ENCODE peak calls at places on chromosome 20, in five cellular contexts. One of them, this sample, is unnamed. For H3K9me3, the result is how much of the 10 kb centered on the place peaks cover.

GRCh38 chr20:43987531-43987930 is 72.9 kb downstream of the TOX2 start:
- DNase-seq in body of pancreas: no peak
- DNase-seq in OCI-LY7: no peak
- DNase-seq in adrenal gland: no peak
- DNase-seq in psoas muscle: no peak
- DNase-seq in this sample: no peak

GRCh38 chr20:19404836-19405235 is 192.4 kb downstream of the SLC24A3 start:
- DNase-seq in body of pancreas: no peak
- DNase-seq in OCI-LY7: no peak
- DNase-seq in adrenal gland: no peak
- DNase-seq in psoas muscle: no peak
- DNase-seq in this sample: no peak

GRCh38 chr20:57126481-57127092 is 139.9 kb downstream of the BMP7 start:
- DNase-seq in body of pancreas: no peak
- DNase-seq in OCI-LY7: peak
- DNase-seq in adrenal gland: no peak
- DNase-seq in psoas muscle: no peak
- DNase-seq in this sample: no peak

GRCh38 chr20:63538204-63539091 is 1.3 kb upstream of the PTK6 start:
- DNase-seq in body of pancreas: peak
- DNase-seq in OCI-LY7: peak
- DNase-seq in adrenal gland: no peak
- DNase-seq in psoas muscle: no peak
- DNase-seq in this sample: no peak

GRCh38 chr20:56573989-56574388 is 40.9 kb downstream of the FAM209B start:
- DNase-seq in body of pancreas: no peak
- DNase-seq in OCI-LY7: no peak
- DNase-seq in adrenal gland: no peak
- DNase-seq in psoas muscle: no peak
- DNase-seq in this sample: no peak

GRCh38 chr20:37408202-37408929 is 62.4 kb downstream of the SRC start:
- DNase-seq in body of pancreas: no peak
- DNase-seq in OCI-LY7: no peak
- DNase-seq in adrenal gland: no peak
- DNase-seq in psoas muscle: no peak
- DNase-seq in this sample: no peak

GRCh38 chr20:34364013-34364382 is 925 bp downstream of the ITCH start:
- DNase-seq in body of pancreas: no peak
- DNase-seq in OCI-LY7: peak
- DNase-seq in adrenal gland: peak
- DNase-seq in psoas muscle: no peak
- DNase-seq in this sample: peak

GRCh38 chr20:373171-373890 is 7.2 kb upstream of the TRIB3 start:
- DNase-seq in body of pancreas: no peak
- DNase-seq in OCI-LY7: no peak
- DNase-seq in adrenal gland: peak
- DNase-seq in psoas muscle: no peak
- DNase-seq in this sample: peak

GRCh38 chr20:57888591-57888990 is 178.8 kb upstream of the PMEPA1 start:
- DNase-seq in body of pancreas: no peak
- DNase-seq in OCI-LY7: no peak
- DNase-seq in adrenal gland: no peak
- DNase-seq in psoas muscle: no peak
- DNase-seq in this sample: no peak

GRCh38 chr20:38109657-38110524 is 55.2 kb downstream of the TGM2 start:
- DNase-seq in body of pancreas: no peak
- DNase-seq in OCI-LY7: no peak
- DNase-seq in adrenal gland: peak
- DNase-seq in psoas muscle: peak
- DNase-seq in this sample: peak

GRCh38 chr20:57806476-57806875 is 96.7 kb upstream of the PMEPA1 start:
- DNase-seq in body of pancreas: no peak
- DNase-seq in OCI-LY7: no peak
- DNase-seq in adrenal gland: no peak
- DNase-seq in psoas muscle: no peak
- DNase-seq in this sample: no peak

GRCh38 chr20:33415948-33416347 is 14.6 kb upstream of the CDK5RAP1 start:
- DNase-seq in body of pancreas: no peak
- DNase-seq in OCI-LY7: peak
- DNase-seq in adrenal gland: peak
- DNase-seq in psoas muscle: peak
- DNase-seq in this sample: peak

GRCh38 chr20:20230741-20231140 is 137.2 kb upstream of the INSM1 start:
- DNase-seq in body of pancreas: no peak
- DNase-seq in OCI-LY7: no peak
- DNase-seq in adrenal gland: no peak
- DNase-seq in psoas muscle: no peak
- DNase-seq in this sample: no peak

GRCh38 chr20:46523696-46524328 is 10.5 kb upstream of the ZNF334 start:
- DNase-seq in body of pancreas: no peak
- DNase-seq in OCI-LY7: no peak
- DNase-seq in adrenal gland: no peak
- DNase-seq in psoas muscle: no peak
- DNase-seq in this sample: peak

GRCh38 chr20:300345-300744 is 3.0 kb downstream of the ZCCHC3 start:
- DNase-seq in body of pancreas: no peak
- DNase-seq in OCI-LY7: peak
- DNase-seq in adrenal gland: no peak
- DNase-seq in psoas muscle: no peak
- DNase-seq in this sample: peak

GRCh38 chr20:11978496-11978895 is 60.8 kb downstream of the BTBD3 start:
- DNase-seq in body of pancreas: no peak
- DNase-seq in OCI-LY7: no peak
- DNase-seq in adrenal gland: no peak
- DNase-seq in psoas muscle: no peak
- DNase-seq in this sample: no peak

GRCh38 chr20:34232494-34233087 is 8.6 kb upstream of the ASIP start:
- DNase-seq in body of pancreas: no peak
- DNase-seq in OCI-LY7: no peak
- DNase-seq in adrenal gland: no peak
- DNase-seq in psoas muscle: no peak
- DNase-seq in this sample: no peak

GRCh38 chr20:47502801-47503239 is 1.1 kb downstream of the NCOA3 start:
- DNase-seq in body of pancreas: no peak
- DNase-seq in OCI-LY7: peak
- DNase-seq in adrenal gland: no peak
- DNase-seq in psoas muscle: no peak
- DNase-seq in this sample: peak

GRCh38 chr20:45097485-45098095 is 3.3 kb downstream of the KCNS1 start:
- DNase-seq in body of pancreas: peak
- DNase-seq in OCI-LY7: no peak
- DNase-seq in adrenal gland: no peak
- DNase-seq in psoas muscle: no peak
- DNase-seq in this sample: no peak

GRCh38 chr20:19205999-19206398 is 6.4 kb upstream of the SLC24A3 start:
- DNase-seq in body of pancreas: peak
- DNase-seq in OCI-LY7: peak
- DNase-seq in adrenal gland: peak
- DNase-seq in psoas muscle: peak
- DNase-seq in this sample: peak

GRCh38 chr20:4726710-4727391 is 5.1 kb downstream of the PRND start:
- DNase-seq in body of pancreas: no peak
- DNase-seq in OCI-LY7: peak
- DNase-seq in adrenal gland: peak
- DNase-seq in psoas muscle: no peak
- DNase-seq in this sample: peak

GRCh38 chr20:1619861-1620444 is at the start of gene SIRPB1:
- DNase-seq in body of pancreas: no peak
- DNase-seq in OCI-LY7: no peak
- DNase-seq in adrenal gland: no peak
- DNase-seq in psoas muscle: no peak
- DNase-seq in this sample: no peak

GRCh38 chr20:53978497-53978896 is 91.9 kb downstream of the BCAS1 start:
- DNase-seq in body of pancreas: no peak
- DNase-seq in OCI-LY7: no peak
- DNase-seq in adrenal gland: no peak
- DNase-seq in psoas muscle: no peak
- DNase-seq in this sample: no peak

GRCh38 chr20:47392015-47392720 is 35.7 kb upstream of the ZMYND8 start:
- DNase-seq in body of pancreas: no peak
- DNase-seq in OCI-LY7: peak
- DNase-seq in adrenal gland: peak
- DNase-seq in psoas muscle: no peak
- DNase-seq in this sample: no peak

GRCh38 chr20:31835977-31836852 is 9.2 kb downstream of the FOXS1 start:
- DNase-seq in body of pancreas: peak
- DNase-seq in OCI-LY7: no peak
- DNase-seq in adrenal gland: peak
- DNase-seq in psoas muscle: peak
- DNase-seq in this sample: peak

GRCh38 chr20:44720994-44721784 is 6.0 kb downstream of the CCN5 start:
- DNase-seq in body of pancreas: peak
- DNase-seq in OCI-LY7: no peak
- DNase-seq in adrenal gland: peak
- DNase-seq in psoas muscle: peak
- DNase-seq in this sample: no peak

GRCh38 chr20:8361008-8361652 is 229.1 kb downstream of the PLCB1 start:
- DNase-seq in body of pancreas: peak
- DNase-seq in OCI-LY7: peak
- DNase-seq in adrenal gland: peak
- DNase-seq in psoas muscle: no peak
- DNase-seq in this sample: no peak

GRCh38 chr20:58616411-58616810 is 34.7 kb upstream of the STX16 start:
- DNase-seq in body of pancreas: no peak
- DNase-seq in OCI-LY7: no peak
- DNase-seq in adrenal gland: no peak
- DNase-seq in psoas muscle: no peak
- DNase-seq in this sample: no peak

GRCh38 chr20:20362774-20363435 is 5.0 kb upstream of the INSM1 start:
- DNase-seq in body of pancreas: no peak
- DNase-seq in OCI-LY7: no peak
- DNase-seq in adrenal gland: no peak
- DNase-seq in psoas muscle: no peak
- DNase-seq in this sample: no peak

GRCh38 chr20:23335521-23335920 is 15.1 kb upstream of the NXT1 start:
- DNase-seq in body of pancreas: no peak
- DNase-seq in OCI-LY7: no peak
- DNase-seq in adrenal gland: no peak
- DNase-seq in psoas muscle: no peak
- DNase-seq in this sample: no peak

GRCh38 chr20:8756410-8756809 is 312.5 kb upstream of the PLCB4 start:
- DNase-seq in body of pancreas: no peak
- DNase-seq in OCI-LY7: no peak
- DNase-seq in adrenal gland: peak
- DNase-seq in psoas muscle: no peak
- DNase-seq in this sample: peak

GRCh38 chr20:31974975-31975481 is 7.1 kb downstream of the XKR7 start:
- DNase-seq in body of pancreas: no peak
- DNase-seq in OCI-LY7: no peak
- DNase-seq in adrenal gland: no peak
- DNase-seq in psoas muscle: no peak
- DNase-seq in this sample: no peak

GRCh38 chr20:13800728-13801134 is 15.9 kb downstream of the NDUFAF5 start:
- DNase-seq in body of pancreas: peak
- DNase-seq in OCI-LY7: no peak
- DNase-seq in adrenal gland: peak
- DNase-seq in psoas muscle: peak
- DNase-seq in this sample: peak

GRCh38 chr20:20466341-20466879 is 98.5 kb downstream of the INSM1 start:
- DNase-seq in body of pancreas: no peak
- DNase-seq in OCI-LY7: peak
- DNase-seq in adrenal gland: no peak
- DNase-seq in psoas muscle: no peak
- DNase-seq in this sample: no peak

GRCh38 chr20:23773579-23773978 is 22.8 kb upstream of the CST1 start:
- DNase-seq in body of pancreas: no peak
- DNase-seq in OCI-LY7: no peak
- DNase-seq in adrenal gland: no peak
- DNase-seq in psoas muscle: no peak
- DNase-seq in this sample: no peak

GRCh38 chr20:53736122-53736756 is 142.6 kb upstream of the ZNF217 start:
- DNase-seq in body of pancreas: peak
- DNase-seq in OCI-LY7: no peak
- DNase-seq in adrenal gland: no peak
- DNase-seq in psoas muscle: no peak
- DNase-seq in this sample: peak

GRCh38 chr20:48886189-48886588 is 35.3 kb upstream of the ARFGEF2 start:
- DNase-seq in body of pancreas: no peak
- DNase-seq in OCI-LY7: no peak
- DNase-seq in adrenal gland: no peak
- DNase-seq in psoas muscle: no peak
- DNase-seq in this sample: no peak

GRCh38 chr20:52791091-52791490 is 181.1 kb upstream of the TSHZ2 start:
- DNase-seq in body of pancreas: no peak
- DNase-seq in OCI-LY7: no peak
- DNase-seq in adrenal gland: no peak
- DNase-seq in psoas muscle: no peak
- DNase-seq in this sample: no peak

DNA sequence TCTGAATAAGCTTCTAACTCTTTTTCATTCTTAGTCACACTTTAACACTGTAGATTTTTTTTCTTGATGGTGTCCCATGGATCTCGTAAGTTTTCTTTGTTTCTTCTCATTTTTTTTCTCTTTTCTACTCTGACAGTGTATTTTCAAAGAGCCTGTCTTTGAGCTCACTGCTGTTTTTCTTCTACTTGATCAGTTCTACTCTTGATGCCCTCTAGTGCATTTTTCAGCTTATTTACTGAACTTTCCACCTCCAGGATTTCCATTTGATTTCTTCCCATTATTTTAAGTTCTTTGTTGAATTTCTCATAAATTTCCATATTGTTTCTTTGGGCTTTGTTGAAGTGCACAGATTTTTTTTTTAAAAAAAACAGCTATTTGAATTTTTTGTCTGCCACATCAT is 2641.1 kb upstream of the DEFB115 start:
- DNase-seq in body of pancreas: no peak
- DNase-seq in OCI-LY7: no peak
- DNase-seq in adrenal gland: no peak
- DNase-seq in psoas muscle: no peak
- DNase-seq in this sample: no peak
- H3K9me3 ChIP-seq in body of pancreas: under half
- H3K9me3 ChIP-seq in OCI-LY7: under half
- H3K9me3 ChIP-seq in adrenal gland: under half
- H3K9me3 ChIP-seq in psoas muscle: under half
- H3K9me3 ChIP-seq in this sample: under half

GRCh38 chr20:36367370-36367745 is 61.2 kb downstream of the DLGAP4 start:
- DNase-seq in body of pancreas: no peak
- DNase-seq in OCI-LY7: no peak
- DNase-seq in adrenal gland: no peak
- DNase-seq in psoas muscle: no peak
- DNase-seq in this sample: no peak
- H3K27ac ChIP-seq in body of pancreas: no peak
- H3K27ac ChIP-seq in OCI-LY7: no peak
- H3K27ac ChIP-seq in adrenal gland: no peak
- H3K27ac ChIP-seq in psoas muscle: no peak
- H3K27ac ChIP-seq in this sample: no peak

GRCh38 chr20:29086938-29087337 is 2170.5 kb upstream of the DEFB115 start:
- DNase-seq in body of pancreas: no peak
- DNase-seq in OCI-LY7: no peak
- DNase-seq in adrenal gland: no peak
- DNase-seq in psoas muscle: no peak
- DNase-seq in this sample: no peak
- H3K9me3 ChIP-seq in body of pancreas: under half
- H3K9me3 ChIP-seq in OCI-LY7: under half
- H3K9me3 ChIP-seq in adrenal gland: under half
- H3K9me3 ChIP-seq in psoas muscle: under half
- H3K9me3 ChIP-seq in this sample: under half

GRCh38 chr20:41425180-41425884 is 58.7 kb upstream of the EMILIN3 start:
- DNase-seq in body of pancreas: no peak
- DNase-seq in OCI-LY7: no peak
- DNase-seq in adrenal gland: no peak
- DNase-seq in psoas muscle: no peak
- DNase-seq in this sample: peak
- H3K27ac ChIP-seq in body of pancreas: no peak
- H3K27ac ChIP-seq in OCI-LY7: no peak
- H3K27ac ChIP-seq in adrenal gland: no peak
- H3K27ac ChIP-seq in psoas muscle: no peak
- H3K27ac ChIP-seq in this sample: no peak